ENCODE peak calls at places on chromosomes 6 and 20, in six cellular contexts. G is heart left ventricle; X is CD8-positive, alpha-beta T cell; F is psoas muscle; D is neural progenitor cell; S is GM23248. B is an unnamed sample. For H3K4me1 and H3K27me3, the result is how much of the 10 kb centered on the place peaks cover.

GRCh38 chr6:11092654-11093053 is 980 bp upstream of the SMIM13 start:
- DNase-seq in G (no peak), X (no peak), F (no peak), D (no peak), S (no peak), B (no peak)

GRCh38 chr20:32609993-32610896 is 25.1 kb upstream of the NOL4L start:
- DNase-seq in G (no peak), X (no peak), F (no peak), D (no peak), S (no peak), B (no peak)

GRCh38 chr6:85494551-85495337 is 44.9 kb downstream of the NT5E start:
- DNase-seq in G (no peak), X (no peak), F (no peak), D (no peak), S (peak), B (no peak)

GRCh38 chr6:149723771-149724417 is 6.0 kb upstream of the LATS1 start:
- DNase-seq in G (no peak), X (peak), F (no peak), D (peak), S (peak), B (no peak)

GRCh38 chr6:134105903-134106302 is 53.5 kb upstream of the SLC2A12 start:
- DNase-seq in G (no peak), X (no peak), F (no peak), D (no peak), S (no peak), B (no peak)

GRCh38 chr20:58293453-58293852 is 16.1 kb upstream of the RAB22A start:
- DNase-seq in G (no peak), X (no peak), F (no peak), D (peak), S (no peak), B (no peak)

GRCh38 chr20:34579191-34579661 is 20.7 kb downstream of the MAP1LC3A start:
- DNase-seq in G (no peak), X (no peak), F (peak), D (no peak), S (peak), B (no peak)

GRCh38 chr6:118652051-118652699 is 784 bp upstream of the CEP85L start:
- DNase-seq in G (no peak), X (no peak), F (no peak), D (peak), S (no peak), B (no peak)

GRCh38 chr20:63086421-63087235 is 79.9 kb upstream of the BHLHE23 start:
- DNase-seq in G (peak), X (no peak), F (no peak), D (no peak), S (no peak), B (peak)

GRCh38 chr20:61809006-61809770 is 256.5 kb downstream of the TAF4 start:
- DNase-seq in G (peak), X (no peak), F (no peak), D (no peak), S (no peak), B (peak)

GRCh38 chr20:47320990-47321805 is 35.3 kb downstream of the ZMYND8 start:
- DNase-seq in G (no peak), X (no peak), F (peak), D (no peak), S (no peak), B (no peak)

GRCh38 chr20:19699132-19699971 is 58.7 kb upstream of the RIN2 start:
- DNase-seq in G (no peak), X (no peak), F (no peak), D (no peak), S (peak), B (no peak)

GRCh38 chr20:14632906-14633305 is 295.5 kb upstream of the FLRT3 start:
- DNase-seq in G (no peak), X (no peak), F (no peak), D (no peak), S (no peak), B (no peak)

GRCh38 chr6:20911826-20912225 is 377.6 kb downstream of the CDKAL1 start:
- DNase-seq in G (no peak), X (no peak), F (no peak), D (no peak), S (no peak), B (no peak)

GRCh38 chr6:169115632-169116031 is 138.0 kb downstream of the THBS2 start:
- DNase-seq in G (no peak), X (no peak), F (no peak), D (no peak), S (no peak), B (no peak)

GRCh38 chr6:38080349-38080748 is 260.8 kb downstream of the ZFAND3 start:
- DNase-seq in G (no peak), X (no peak), F (no peak), D (no peak), S (peak), B (no peak)

GRCh38 chr20:60365882-60366281 is 407.7 kb downstream of the CDH26 start:
- DNase-seq in G (no peak), X (no peak), F (no peak), D (no peak), S (no peak), B (no peak)

GRCh38 chr20:58690851-58691250 is 1.7 kb upstream of the NPEPL1 start:
- DNase-seq in G (no peak), X (no peak), F (no peak), D (no peak), S (peak), B (peak)

GRCh38 chr20:25525857-25526256 is 59.5 kb downstream of the NINL start:
- DNase-seq in G (no peak), X (no peak), F (no peak), D (no peak), S (peak), B (no peak)

GRCh38 chr6:155872961-155873360 is 417.3 kb upstream of the NOX3 start:
- DNase-seq in G (no peak), X (no peak), F (no peak), D (no peak), S (no peak), B (no peak)

GRCh38 chr6:136927313-136927712 is 5.2 kb downstream of the SLC35D3 start:
- DNase-seq in G (no peak), X (no peak), F (no peak), D (peak), S (no peak), B (no peak)

GRCh38 chr20:25065625-25066338 is 7.8 kb upstream of the ACSS1 start:
- DNase-seq in G (no peak), X (peak), F (peak), D (peak), S (peak), B (peak)

GRCh38 chr6:68760941-68761676 is 126.0 kb downstream of the ADGRB3 start:
- DNase-seq in G (no peak), X (no peak), F (no peak), D (no peak), S (no peak), B (no peak)

GRCh38 chr6:7901780-7902179 is 8.8 kb downstream of the TXNDC5 start:
- DNase-seq in G (no peak), X (no peak), F (no peak), D (no peak), S (no peak), B (no peak)

GRCh38 chr6:10529231-10529801 is 8.2 kb downstream of the GCNT2 start:
- DNase-seq in G (no peak), X (no peak), F (no peak), D (no peak), S (no peak), B (no peak)

GRCh38 chr20:6940052-6940451 is 172.6 kb downstream of the BMP2 start:
- DNase-seq in G (no peak), X (no peak), F (no peak), D (peak), S (peak), B (no peak)

GRCh38 chr20:59466107-59466815 is 138.1 kb upstream of the PHACTR3 start:
- DNase-seq in G (no peak), X (no peak), F (no peak), D (no peak), S (no peak), B (no peak)

GRCh38 chr6:153493501-153493900 is 362.4 kb upstream of the RGS17 start:
- DNase-seq in G (no peak), X (no peak), F (no peak), D (no peak), S (no peak), B (no peak)

GRCh38 chr6:12291785-12292604 is 1.8 kb downstream of the EDN1 start:
- DNase-seq in G (no peak), X (no peak), F (no peak), D (peak), S (peak), B (no peak)

GRCh38 chr6:153024401-153025017 is 22.0 kb upstream of the MTRF1L start:
- DNase-seq in G (no peak), X (peak), F (no peak), D (peak), S (peak), B (no peak)

GRCh38 chr20:57160985-57161384 is 105.5 kb downstream of the BMP7 start:
- DNase-seq in G (no peak), X (no peak), F (no peak), D (no peak), S (peak), B (peak)

GRCh38 chr6:105068407-105068806 is 111.4 kb downstream of the POPDC3 start:
- DNase-seq in G (no peak), X (no peak), F (no peak), D (no peak), S (no peak), B (no peak)

GRCh38 chr20:50521221-50521642 is 11.0 kb downstream of the PTPN1 start:
- DNase-seq in G (no peak), X (no peak), F (no peak), D (no peak), S (peak), B (no peak)
- H3K4me1 ChIP-seq in G (under half), X (half or more), F (half or more), D (under half), S (half or more), B (under half)

GRCh38 chr6:36285797-36286196 is 15.9 kb downstream of the PNPLA1 start:
- DNase-seq in G (no peak), X (no peak), F (no peak), D (no peak), S (no peak), B (no peak)

GRCh38 chr6:36290668-36291620 is 21.1 kb downstream of the PNPLA1 start:
- DNase-seq in G (no peak), X (no peak), F (no peak), D (no peak), S (peak), B (peak)

GRCh38 chr6:36286858-36287257 is 17.0 kb downstream of the PNPLA1 start:
- DNase-seq in G (no peak), X (no peak), F (no peak), D (no peak), S (no peak), B (no peak)

GRCh38 chr6:36292170-36292569 is 22.3 kb downstream of the PNPLA1 start:
- DNase-seq in G (no peak), X (no peak), F (no peak), D (no peak), S (no peak), B (no peak)

GRCh38 chr6:36289281-36290018 is 19.6 kb downstream of the PNPLA1 start:
- DNase-seq in G (no peak), X (no peak), F (no peak), D (peak), S (no peak), B (no peak)
- H3K27me3 ChIP-seq in G (under half), X (under half), F (under half), D (under half), S (under half), B (under half)

DNA sequence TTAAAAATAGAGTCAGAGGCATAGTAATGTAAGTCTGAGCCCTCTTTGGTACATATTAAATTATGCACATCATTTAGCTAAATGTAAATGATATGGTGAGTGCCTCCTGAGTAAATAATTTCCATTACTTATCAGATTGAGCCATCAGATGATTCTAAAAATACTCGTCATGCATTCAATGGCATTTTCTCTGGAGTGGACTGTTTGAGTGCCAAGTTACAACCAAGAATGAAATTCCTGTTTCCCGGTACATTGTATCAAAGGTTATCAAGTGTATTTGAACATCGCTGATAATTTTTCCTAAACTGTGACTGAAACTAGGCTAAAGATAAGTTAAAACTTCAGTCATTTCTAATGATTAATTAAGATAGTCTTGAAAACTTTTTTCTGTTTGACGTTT is 81.0 kb downstream of the AKAP7 start:
- DNase-seq in G (no peak), X (no peak), F (no peak), D (no peak), S (no peak), B (no peak)
- H3K4me1 ChIP-seq in G (under half), X (under half), F (under half), D (under half), S (under half), B (under half)

DNA sequence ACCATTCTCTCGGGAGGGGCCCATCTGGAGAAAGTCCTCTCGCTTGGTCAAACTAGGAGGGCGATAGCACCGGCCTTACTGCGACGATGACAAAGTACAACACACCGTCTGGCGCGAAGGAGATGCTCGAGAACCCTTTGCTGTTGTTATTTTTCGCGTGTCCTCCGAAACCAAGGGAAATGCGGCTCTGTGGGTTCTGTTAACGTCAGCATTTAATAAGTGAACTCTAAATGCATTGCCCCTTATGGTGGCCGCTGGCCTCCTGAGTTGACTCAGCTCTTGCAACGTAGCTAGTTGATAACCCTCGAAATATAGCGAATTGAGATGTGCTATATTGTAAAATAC is 577 bp upstream of the SCAND1 start:
- DNase-seq in G (peak), X (peak), F (no peak), D (no peak), S (peak), B (no peak)
- H3K27me3 ChIP-seq in G (under half), X (under half), F (under half), D (under half), S (under half), B (under half)

DNA sequence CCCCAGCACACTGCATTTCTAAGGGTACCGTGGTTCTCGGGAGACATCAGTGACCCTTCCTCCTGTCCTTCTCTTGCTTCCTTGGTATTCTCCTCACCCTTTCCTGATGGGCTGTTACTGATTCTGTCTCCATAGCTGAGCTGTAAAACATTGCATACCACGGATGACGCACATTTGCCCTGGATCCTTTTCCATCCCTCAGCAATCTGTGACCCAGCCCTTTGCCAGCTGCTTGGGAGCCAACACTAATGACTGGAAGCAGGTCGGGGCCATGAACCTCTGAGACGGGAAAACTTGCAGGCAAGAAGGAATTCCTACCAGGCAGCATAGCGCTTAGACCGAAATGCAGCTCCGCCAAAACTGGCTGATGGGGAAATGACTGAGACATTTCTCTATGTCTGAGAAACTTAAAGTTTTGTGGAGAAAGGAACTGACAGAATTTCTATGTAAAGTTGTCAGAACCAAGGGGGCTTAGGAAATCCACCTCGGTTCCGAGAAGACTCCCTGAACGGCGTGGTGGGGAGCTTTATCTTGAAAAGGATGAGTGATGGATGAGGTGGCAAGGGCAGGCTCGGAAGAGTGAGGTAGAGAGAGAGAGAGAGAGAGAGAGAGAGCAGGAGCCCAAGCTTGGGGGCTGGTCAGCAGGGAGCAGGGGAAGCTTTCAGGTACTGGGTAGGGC is 19.2 kb downstream of the TUBB2B start:
- DNase-seq in G (no peak), X (no peak), F (peak), D (no peak), S (peak), B (peak)
- H3K4me1 ChIP-seq in G (under half), X (under half), F (under half), D (under half), S (under half), B (under half)

DNA sequence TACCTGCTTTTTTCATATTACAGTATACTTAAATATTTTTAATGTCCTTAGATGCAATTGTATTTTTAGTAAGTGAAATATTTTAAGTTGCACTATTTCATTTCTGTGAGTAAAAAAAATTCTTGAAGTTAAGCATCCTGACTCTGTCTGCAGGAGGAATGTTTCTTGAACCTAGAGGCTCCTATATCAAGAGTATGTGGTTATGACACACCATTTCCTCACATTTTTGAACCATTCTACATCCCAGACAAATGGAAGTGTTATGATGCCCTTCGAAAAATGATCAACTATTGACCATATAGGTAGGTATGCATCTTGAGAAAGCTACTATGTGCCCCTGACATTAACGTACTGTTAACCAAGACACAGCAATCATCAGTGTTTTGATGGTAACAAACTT is 237.0 kb downstream of the BCKDHB start:
- DNase-seq in G (no peak), X (no peak), F (no peak), D (no peak), S (peak), B (no peak)
- H3K27me3 ChIP-seq in G (under half), X (under half), F (under half), D (under half), S (under half), B (under half)

DNA sequence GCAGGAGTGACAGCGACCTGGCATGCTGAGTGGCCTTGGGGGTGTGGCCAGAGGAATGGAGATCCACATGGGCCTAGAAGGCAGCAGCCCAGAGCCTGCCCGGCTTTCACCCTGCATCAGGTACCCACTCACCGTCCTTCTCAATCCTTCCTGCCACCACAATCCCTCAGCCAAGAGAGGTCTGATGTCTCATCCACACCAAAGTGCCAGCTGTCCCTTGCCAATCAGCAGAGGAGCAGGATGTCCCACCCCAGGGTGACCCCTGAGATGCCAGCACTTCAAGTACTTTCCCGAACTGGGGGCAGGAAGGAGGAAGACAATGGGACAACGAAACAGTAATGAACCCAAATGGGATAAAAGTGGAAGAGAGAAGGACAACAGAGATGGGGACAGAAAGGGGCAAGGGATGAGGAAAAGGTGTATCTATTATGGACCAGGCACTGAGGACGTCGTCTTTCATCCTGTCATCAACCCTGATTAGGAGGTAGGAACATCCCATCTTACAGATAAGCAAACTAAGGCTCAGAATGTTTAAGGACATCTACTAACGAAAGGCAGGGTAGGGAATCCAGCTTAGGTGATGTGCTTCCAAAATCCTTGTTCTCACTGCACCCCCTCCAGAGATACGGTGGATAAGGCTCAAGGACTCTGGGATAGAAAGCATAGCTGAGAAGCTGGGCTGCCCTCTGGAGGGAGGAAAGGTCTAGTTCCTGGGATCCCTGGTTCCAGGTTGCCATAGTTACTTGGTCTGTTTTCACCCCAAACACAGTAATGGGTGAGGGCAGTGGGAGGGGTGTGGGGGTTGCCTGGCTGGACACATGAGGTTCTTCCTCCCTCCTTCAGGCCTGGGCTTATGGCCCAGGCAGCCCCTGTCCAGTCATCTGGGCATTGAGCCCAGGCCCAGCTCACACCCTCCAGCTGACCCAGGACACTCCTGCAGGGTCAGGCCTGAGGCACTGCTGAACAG is 4.5 kb upstream of the TNXB start:
- DNase-seq in G (peak), X (no peak), F (peak), D (peak), S (peak), B (peak)
- H3K4me1 ChIP-seq in G (under half), X (under half), F (under half), D (under half), S (under half), B (under half)

B was measured in aorta.